ENCODE peak calls at places on chromosomes 5 and 9, in five cellular contexts. One of them, this sample, is unnamed.

GRCh38 chr9:117800389-117800788 is 96.2 kb downstream of the TLR4 start:
- DNase-seq in EL: no peak
- DNase-seq in M059J: peak
- DNase-seq in stimulated activated CD4-positive, alpha-beta T cell treated with anti-CD3 and anti-CD28 coated beads, Interleukin-15, amount 100 ng/mL, for 1 hour: no peak
- DNase-seq in thyroid gland: no peak
- DNase-seq in this sample: no peak

GRCh38 chr9:137396227-137396626 is 26.7 kb downstream of the EXD3 start:
- DNase-seq in EL: peak
- DNase-seq in M059J: no peak
- DNase-seq in stimulated activated CD4-positive, alpha-beta T cell treated with anti-CD3 and anti-CD28 coated beads, Interleukin-15, amount 100 ng/mL, for 1 hour: no peak
- DNase-seq in thyroid gland: no peak
- DNase-seq in this sample: peak

GRCh38 chr5:88203977-88204735 is 64.5 kb downstream of the TMEM161B start:
- DNase-seq in EL: no peak
- DNase-seq in M059J: peak
- DNase-seq in stimulated activated CD4-positive, alpha-beta T cell treated with anti-CD3 and anti-CD28 coated beads, Interleukin-15, amount 100 ng/mL, for 1 hour: no peak
- DNase-seq in thyroid gland: no peak
- DNase-seq in this sample: no peak

GRCh38 chr9:81562221-81563019 is 126.9 kb downstream of the TLE1 start:
- DNase-seq in EL: peak
- DNase-seq in M059J: peak
- DNase-seq in stimulated activated CD4-positive, alpha-beta T cell treated with anti-CD3 and anti-CD28 coated beads, Interleukin-15, amount 100 ng/mL, for 1 hour: no peak
- DNase-seq in thyroid gland: peak
- DNase-seq in this sample: peak

GRCh38 chr9:94807556-94807955 is 81.1 kb downstream of the AOPEP start:
- DNase-seq in EL: no peak
- DNase-seq in M059J: no peak
- DNase-seq in stimulated activated CD4-positive, alpha-beta T cell treated with anti-CD3 and anti-CD28 coated beads, Interleukin-15, amount 100 ng/mL, for 1 hour: no peak
- DNase-seq in thyroid gland: no peak
- DNase-seq in this sample: peak

GRCh38 chr5:42950091-42950465 is 90.0 kb downstream of the ANXA2R start:
- DNase-seq in EL: no peak
- DNase-seq in M059J: no peak
- DNase-seq in stimulated activated CD4-positive, alpha-beta T cell treated with anti-CD3 and anti-CD28 coated beads, Interleukin-15, amount 100 ng/mL, for 1 hour: no peak
- DNase-seq in thyroid gland: no peak
- DNase-seq in this sample: no peak

GRCh38 chr5:55911784-55912653 is 60.9 kb downstream of the IL31RA start:
- DNase-seq in EL: no peak
- DNase-seq in M059J: no peak
- DNase-seq in stimulated activated CD4-positive, alpha-beta T cell treated with anti-CD3 and anti-CD28 coated beads, Interleukin-15, amount 100 ng/mL, for 1 hour: no peak
- DNase-seq in thyroid gland: no peak
- DNase-seq in this sample: no peak

GRCh38 chr5:113974976-113975375 is 386.9 kb upstream of the KCNN2 start:
- DNase-seq in EL: no peak
- DNase-seq in M059J: no peak
- DNase-seq in stimulated activated CD4-positive, alpha-beta T cell treated with anti-CD3 and anti-CD28 coated beads, Interleukin-15, amount 100 ng/mL, for 1 hour: no peak
- DNase-seq in thyroid gland: no peak
- DNase-seq in this sample: no peak

GRCh38 chr5:38845555-38846378 is at the start of gene OSMR:
- DNase-seq in EL: peak
- DNase-seq in M059J: peak
- DNase-seq in stimulated activated CD4-positive, alpha-beta T cell treated with anti-CD3 and anti-CD28 coated beads, Interleukin-15, amount 100 ng/mL, for 1 hour: no peak
- DNase-seq in thyroid gland: peak
- DNase-seq in this sample: peak

GRCh38 chr5:178357127-178357526 is 124.5 kb upstream of the PHYKPL start:
- DNase-seq in EL: no peak
- DNase-seq in M059J: no peak
- DNase-seq in stimulated activated CD4-positive, alpha-beta T cell treated with anti-CD3 and anti-CD28 coated beads, Interleukin-15, amount 100 ng/mL, for 1 hour: no peak
- DNase-seq in thyroid gland: no peak
- DNase-seq in this sample: no peak

GRCh38 chr9:116074658-116075057 is 78.9 kb upstream of the PAPPA start:
- DNase-seq in EL: peak
- DNase-seq in M059J: peak
- DNase-seq in stimulated activated CD4-positive, alpha-beta T cell treated with anti-CD3 and anti-CD28 coated beads, Interleukin-15, amount 100 ng/mL, for 1 hour: no peak
- DNase-seq in thyroid gland: no peak
- DNase-seq in this sample: peak

GRCh38 chr5:150605546-150605945 is 34.9 kb upstream of the SYNPO start:
- DNase-seq in EL: no peak
- DNase-seq in M059J: no peak
- DNase-seq in stimulated activated CD4-positive, alpha-beta T cell treated with anti-CD3 and anti-CD28 coated beads, Interleukin-15, amount 100 ng/mL, for 1 hour: no peak
- DNase-seq in thyroid gland: no peak
- DNase-seq in this sample: no peak

GRCh38 chr5:179270581-179271300 is 74.5 kb downstream of the ADAMTS2 start:
- DNase-seq in EL: peak
- DNase-seq in M059J: no peak
- DNase-seq in stimulated activated CD4-positive, alpha-beta T cell treated with anti-CD3 and anti-CD28 coated beads, Interleukin-15, amount 100 ng/mL, for 1 hour: no peak
- DNase-seq in thyroid gland: no peak
- DNase-seq in this sample: no peak

GRCh38 chr9:94786586-94786985 is 60.1 kb downstream of the AOPEP start:
- DNase-seq in EL: no peak
- DNase-seq in M059J: no peak
- DNase-seq in stimulated activated CD4-positive, alpha-beta T cell treated with anti-CD3 and anti-CD28 coated beads, Interleukin-15, amount 100 ng/mL, for 1 hour: no peak
- DNase-seq in thyroid gland: no peak
- DNase-seq in this sample: no peak

GRCh38 chr9:133238272-133238850 is 29.3 kb upstream of the OBP2B start:
- DNase-seq in EL: peak
- DNase-seq in M059J: no peak
- DNase-seq in stimulated activated CD4-positive, alpha-beta T cell treated with anti-CD3 and anti-CD28 coated beads, Interleukin-15, amount 100 ng/mL, for 1 hour: peak
- DNase-seq in thyroid gland: peak
- DNase-seq in this sample: peak

GRCh38 chr5:32767948-32768427 is 56.9 kb downstream of the NPR3 start:
- DNase-seq in EL: peak
- DNase-seq in M059J: peak
- DNase-seq in stimulated activated CD4-positive, alpha-beta T cell treated with anti-CD3 and anti-CD28 coated beads, Interleukin-15, amount 100 ng/mL, for 1 hour: no peak
- DNase-seq in thyroid gland: no peak
- DNase-seq in this sample: no peak

GRCh38 chr5:65125681-65126080 is 356.0 kb downstream of the ADAMTS6 start:
- DNase-seq in EL: no peak
- DNase-seq in M059J: no peak
- DNase-seq in stimulated activated CD4-positive, alpha-beta T cell treated with anti-CD3 and anti-CD28 coated beads, Interleukin-15, amount 100 ng/mL, for 1 hour: no peak
- DNase-seq in thyroid gland: no peak
- DNase-seq in this sample: no peak

GRCh38 chr5:109987970-109988369 is 298.2 kb downstream of the MAN2A1 start:
- DNase-seq in EL: no peak
- DNase-seq in M059J: no peak
- DNase-seq in stimulated activated CD4-positive, alpha-beta T cell treated with anti-CD3 and anti-CD28 coated beads, Interleukin-15, amount 100 ng/mL, for 1 hour: no peak
- DNase-seq in thyroid gland: no peak
- DNase-seq in this sample: no peak

GRCh38 chr5:59791602-59792001 is 101.9 kb downstream of the PDE4D start:
- DNase-seq in EL: no peak
- DNase-seq in M059J: no peak
- DNase-seq in stimulated activated CD4-positive, alpha-beta T cell treated with anti-CD3 and anti-CD28 coated beads, Interleukin-15, amount 100 ng/mL, for 1 hour: no peak
- DNase-seq in thyroid gland: no peak
- DNase-seq in this sample: no peak

GRCh38 chr5:180160822-180161221 is 48.2 kb downstream of the RASGEF1C start:
- DNase-seq in EL: no peak
- DNase-seq in M059J: no peak
- DNase-seq in stimulated activated CD4-positive, alpha-beta T cell treated with anti-CD3 and anti-CD28 coated beads, Interleukin-15, amount 100 ng/mL, for 1 hour: no peak
- DNase-seq in thyroid gland: no peak
- DNase-seq in this sample: no peak

GRCh38 chr9:120755827-120756434 is 37.3 kb downstream of the FBXW2 start:
- DNase-seq in EL: peak
- DNase-seq in M059J: peak
- DNase-seq in stimulated activated CD4-positive, alpha-beta T cell treated with anti-CD3 and anti-CD28 coated beads, Interleukin-15, amount 100 ng/mL, for 1 hour: peak
- DNase-seq in thyroid gland: peak
- DNase-seq in this sample: no peak

GRCh38 chr5:173123416-173123815 is 20.9 kb upstream of the BNIP1 start:
- DNase-seq in EL: no peak
- DNase-seq in M059J: peak
- DNase-seq in stimulated activated CD4-positive, alpha-beta T cell treated with anti-CD3 and anti-CD28 coated beads, Interleukin-15, amount 100 ng/mL, for 1 hour: no peak
- DNase-seq in thyroid gland: no peak
- DNase-seq in this sample: peak

GRCh38 chr9:81431662-81432061 is 257.7 kb downstream of the TLE1 start:
- DNase-seq in EL: peak
- DNase-seq in M059J: peak
- DNase-seq in stimulated activated CD4-positive, alpha-beta T cell treated with anti-CD3 and anti-CD28 coated beads, Interleukin-15, amount 100 ng/mL, for 1 hour: no peak
- DNase-seq in thyroid gland: no peak
- DNase-seq in this sample: peak

GRCh38 chr9:13140843-13141592 is 138.5 kb downstream of the MPDZ start:
- DNase-seq in EL: peak
- DNase-seq in M059J: peak
- DNase-seq in stimulated activated CD4-positive, alpha-beta T cell treated with anti-CD3 and anti-CD28 coated beads, Interleukin-15, amount 100 ng/mL, for 1 hour: no peak
- DNase-seq in thyroid gland: no peak
- DNase-seq in this sample: no peak

GRCh38 chr5:116521173-116521872 is 53.3 kb downstream of the SEMA6A start:
- DNase-seq in EL: no peak
- DNase-seq in M059J: no peak
- DNase-seq in stimulated activated CD4-positive, alpha-beta T cell treated with anti-CD3 and anti-CD28 coated beads, Interleukin-15, amount 100 ng/mL, for 1 hour: no peak
- DNase-seq in thyroid gland: no peak
- DNase-seq in this sample: no peak

GRCh38 chr5:73008831-73009230 is 53.0 kb downstream of the FCHO2 start:
- DNase-seq in EL: no peak
- DNase-seq in M059J: no peak
- DNase-seq in stimulated activated CD4-positive, alpha-beta T cell treated with anti-CD3 and anti-CD28 coated beads, Interleukin-15, amount 100 ng/mL, for 1 hour: no peak
- DNase-seq in thyroid gland: no peak
- DNase-seq in this sample: no peak

GRCh38 chr9:37550781-37551180 is 25.4 kb downstream of the FBXO10 start:
- DNase-seq in EL: peak
- DNase-seq in M059J: peak
- DNase-seq in stimulated activated CD4-positive, alpha-beta T cell treated with anti-CD3 and anti-CD28 coated beads, Interleukin-15, amount 100 ng/mL, for 1 hour: no peak
- DNase-seq in thyroid gland: no peak
- DNase-seq in this sample: no peak

GRCh38 chr9:95459218-95459617 is 57.6 kb downstream of the PTCH1 start:
- DNase-seq in EL: no peak
- DNase-seq in M059J: no peak
- DNase-seq in stimulated activated CD4-positive, alpha-beta T cell treated with anti-CD3 and anti-CD28 coated beads, Interleukin-15, amount 100 ng/mL, for 1 hour: no peak
- DNase-seq in thyroid gland: no peak
- DNase-seq in this sample: no peak

GRCh38 chr5:13830536-13830935 is 114.0 kb downstream of the DNAH5 start:
- DNase-seq in EL: no peak
- DNase-seq in M059J: peak
- DNase-seq in stimulated activated CD4-positive, alpha-beta T cell treated with anti-CD3 and anti-CD28 coated beads, Interleukin-15, amount 100 ng/mL, for 1 hour: no peak
- DNase-seq in thyroid gland: no peak
- DNase-seq in this sample: no peak

This sample was measured in NCI-H226.